ENCODE peak calls at places on chromosomes 6 and 20, in four cellular contexts. M is epithelial cell of esophagus, B is NCI-H1105, P is spleen. R is an unnamed sample.

GRCh38 chr20:13101701-13102100 is 92.9 kb downstream of the SPTLC3 start:
- DNase-seq in M (peak), B (no peak), P (no peak), R (no peak)

GRCh38 chr6:143700684-143701342 is 23.0 kb downstream of the PHACTR2 start:
- DNase-seq in M (no peak), B (no peak), P (no peak), R (no peak)

GRCh38 chr6:44441091-44441855 is 53.8 kb downstream of the CDC5L start:
- DNase-seq in M (no peak), B (no peak), P (no peak), R (no peak)

GRCh38 chr20:36085686-36086267 is 68.8 kb upstream of the EPB41L1 start:
- DNase-seq in M (peak), B (no peak), P (no peak), R (peak)

GRCh38 chr20:40807094-40807623 is 118.1 kb upstream of the MAFB start:
- DNase-seq in M (no peak), B (no peak), P (no peak), R (no peak)

GRCh38 chr20:1874534-1875168 is 20.6 kb upstream of the SIRPA start:
- DNase-seq in M (no peak), B (no peak), P (peak), R (no peak)

GRCh38 chr6:87742106-87742505 is 40.1 kb upstream of the AKIRIN2 start:
- DNase-seq in M (no peak), B (no peak), P (peak), R (no peak)

GRCh38 chr6:161406633-161407032 is 132.8 kb upstream of the AGPAT4 start:
- DNase-seq in M (peak), B (no peak), P (no peak), R (peak)

GRCh38 chr20:8722277-8722928 is 346.5 kb upstream of the PLCB4 start:
- DNase-seq in M (peak), B (peak), P (no peak), R (peak)

GRCh38 chr6:11632795-11633511 is 95.4 kb downstream of the TMEM170B start:
- DNase-seq in M (peak), B (no peak), P (no peak), R (no peak)

GRCh38 chr20:6886065-6886729 is 118.7 kb downstream of the BMP2 start:
- DNase-seq in M (peak), B (peak), P (no peak), R (no peak)

GRCh38 chr6:139014945-139015344 is 13.6 kb upstream of the ABRACL start:
- DNase-seq in M (no peak), B (no peak), P (no peak), R (no peak)

GRCh38 chr6:164109770-164110140 is 695.2 kb downstream of the QKI start:
- DNase-seq in M (no peak), B (no peak), P (no peak), R (no peak)

GRCh38 chr20:45157977-45158376 is 16.7 kb upstream of the PI3 start:
- DNase-seq in M (peak), B (no peak), P (no peak), R (peak)

GRCh38 chr20:41716436-41716835 is 98.3 kb upstream of the CHD6 start:
- DNase-seq in M (peak), B (no peak), P (no peak), R (no peak)

GRCh38 chr6:105601541-105602174 is 198.8 kb upstream of the PREP start:
- DNase-seq in M (peak), B (no peak), P (no peak), R (no peak)

GRCh38 chr20:36017034-36017951 is 48.9 kb downstream of the CNBD2 start:
- DNase-seq in M (no peak), B (no peak), P (peak), R (peak)

GRCh38 chr6:116390571-116390970 is 19.8 kb downstream of the DSE start:
- DNase-seq in M (no peak), B (no peak), P (no peak), R (no peak)

GRCh38 chr20:10469599-10469998 is 34.5 kb downstream of the SLX4IP start:
- DNase-seq in M (peak), B (peak), P (no peak), R (peak)

GRCh38 chr6:14520029-14520428 is 402.5 kb downstream of the CD83 start:
- DNase-seq in M (peak), B (no peak), P (no peak), R (no peak)

GRCh38 chr6:132673376-132674094 is 14.6 kb upstream of the TAAR1 start:
- DNase-seq in M (no peak), B (peak), P (no peak), R (no peak)

GRCh38 chr6:168361766-168362165 is 42.2 kb upstream of the DACT2 start:
- DNase-seq in M (no peak), B (no peak), P (peak), R (no peak)

GRCh38 chr20:5835870-5836269 is 85.7 kb downstream of the SHLD1 start:
- DNase-seq in M (no peak), B (no peak), P (no peak), R (no peak)

GRCh38 chr6:26064619-26065257 is 22.5 kb upstream of the HFE start:
- DNase-seq in M (peak), B (no peak), P (no peak), R (no peak)

GRCh38 chr6:29552512-29553051 is 7.0 kb downstream of the UBD start:
- DNase-seq in M (peak), B (no peak), P (no peak), R (no peak)

GRCh38 chr6:311679-312220 is 19.5 kb downstream of the DUSP22 start:
- DNase-seq in M (no peak), B (no peak), P (peak), R (no peak)

GRCh38 chr20:15604406-15604805 is 968.8 kb downstream of the KIF16B start:
- DNase-seq in M (no peak), B (no peak), P (no peak), R (no peak)

GRCh38 chr20:4885877-4886276 is 115.4 kb downstream of the SLC23A2 start:
- DNase-seq in M (no peak), B (no peak), P (no peak), R (no peak)

GRCh38 chr6:77461796-77462195 is 1.5 kb downstream of the HTR1B start:
- DNase-seq in M (no peak), B (no peak), P (no peak), R (no peak)

GRCh38 chr20:33038243-33038642 is 6.8 kb downstream of the BPIFB6 start:
- DNase-seq in M (no peak), B (no peak), P (no peak), R (no peak)